ENCODE peak calls at places on chromosomes 12 and 14, in ten cellular contexts. E, L, I, J, M, W, R, C, H and Y are unnamed samples.

GRCh38 chr14:106845286-106846087 is 1319.1 kb downstream of the TMEM121 start:
- DNase-seq in E (no peak), L (no peak), M (peak; percentile 83), H (no peak), I (peak; percentile 70), C (no peak), W (peak; percentile 19), J (no peak), R (peak; percentile 90), Y (no peak)

GRCh38 chr12:75162845-75163244 is 46.8 kb downstream of the KCNC2 start:
- DNase-seq in M (no peak), I (no peak), C (no peak), J (no peak), E (no peak), H (no peak), W (no peak), L (no peak), R (no peak), Y (no peak)

GRCh38 chr14:55122441-55122986 is 6.5 kb upstream of the LGALS3 start:
- DNase-seq in E (no peak), M (no peak), L (peak; percentile 29), R (peak; percentile 87), I (no peak), W (no peak), J (peak; percentile 73), C (no peak), H (peak; percentile 55), Y (no peak)

GRCh38 chr12:11785722-11786121 is 136.2 kb downstream of the ETV6 start:
- DNase-seq in W (no peak), H (no peak), I (no peak), E (no peak), R (no peak), L (no peak), C (no peak), J (peak; percentile 50), M (no peak), Y (no peak)

GRCh38 chr12:119901670-119902069 is 24.6 kb upstream of the CIT start:
- DNase-seq in L (no peak), H (no peak), E (no peak), J (no peak), W (no peak), C (no peak), R (no peak), M (no peak), I (no peak), Y (no peak)

GRCh38 chr12:127893875-127894635 is 372.9 kb upstream of the TMEM132C start:
- DNase-seq in C (peak; percentile 74), I (no peak), R (no peak), H (no peak), J (no peak), W (no peak), E (peak; percentile 8), M (no peak), L (peak; percentile 28), Y (no peak)

GRCh38 chr14:97692084-97692483 is 894.9 kb downstream of the VRK1 start:
- DNase-seq in M (no peak), R (no peak), W (no peak), J (no peak), I (no peak), E (peak; percentile 5), H (no peak), C (peak; percentile 62), L (no peak), Y (no peak)

GRCh38 chr12:45959025-45959424 is 31.3 kb downstream of the SCAF11 start:
- DNase-seq in M (no peak), L (no peak), C (no peak), W (no peak), R (no peak), H (no peak), I (no peak), J (no peak), E (no peak), Y (no peak)

GRCh38 chr12:113555226-113555625 is 83.6 kb upstream of the LHX5 start:
- DNase-seq in I (no peak), E (no peak), L (peak; percentile 45), R (no peak), H (no peak), J (no peak), C (peak; percentile 59), W (no peak), M (no peak), Y (no peak)

GRCh38 chr12:22935090-22935489 is 310.1 kb downstream of the ETNK1 start:
- DNase-seq in R (no peak), E (no peak), C (peak; percentile 28), I (no peak), H (no peak), L (peak; percentile 70), M (no peak), J (no peak), W (no peak), Y (no peak)

GRCh38 chr12:39905152-39905551 is 200.7 kb downstream of the SLC2A13 start:
- DNase-seq in J (peak; percentile 60), W (no peak), M (no peak), H (peak; percentile 2), E (no peak), L (no peak), C (no peak), I (no peak), R (peak; percentile 31), Y (peak; percentile 1)

GRCh38 chr14:96634481-96634880 is 132.3 kb downstream of the PAPOLA start:
- DNase-seq in I (no peak), J (no peak), W (no peak), C (no peak), M (no peak), H (no peak), L (no peak), E (no peak), R (no peak), Y (no peak)

GRCh38 chr12:47768323-47768811 is 4.7 kb upstream of the SLC48A1 start:
- DNase-seq in L (no peak), I (no peak), C (peak; percentile 84), J (peak; percentile 44), W (no peak), M (no peak), E (no peak), R (no peak), H (no peak), Y (peak; percentile 27)

GRCh38 chr12:105538880-105539279 is 208.4 kb downstream of the C12orf75 start:
- DNase-seq in R (no peak), M (no peak), I (no peak), H (no peak), L (no peak), J (peak; percentile 72), W (no peak), E (no peak), C (no peak), Y (no peak)

GRCh38 chr12:57475271-57476161 is 4.2 kb downstream of the ARHGAP9 start:
- DNase-seq in L (no peak), W (no peak), M (no peak), C (no peak), E (peak; percentile 57), R (peak; percentile 47), J (peak; percentile 41), I (no peak), H (peak; percentile 21), Y (no peak)